ENCODE peak calls at places on chromosomes 6 and 20, in six cellular contexts. X, K, Q, B, Z and W are unnamed samples.
A peak's percentile ranks its signal among the peaks of the same experiment; 100 is the strongest.

GRCh38 chr6:41624621-41625365 is 13.5 kb upstream of the MDFI start:
- DNase-seq in K (no peak), B (no peak), X (no peak), Z (no peak), Q (no peak), W (no peak)

GRCh38 chr6:129946439-129947140 is 71.8 kb upstream of the L3MBTL3 start:
- DNase-seq in B (no peak), Z (no peak), K (no peak), Q (no peak), X (no peak), W (no peak)

GRCh38 chr20:16606468-16606867 is 33.2 kb upstream of the KIF16B start:
- DNase-seq in B (no peak), X (no peak), Z (no peak), Q (no peak), K (no peak), W (no peak)

GRCh38 chr20:18506744-18507143 is 996 bp upstream of the SEC23B start:
- DNase-seq in B (no peak), Z (no peak), K (peak; percentile 10), X (no peak), Q (no peak), W (no peak)

GRCh38 chr20:59645316-59645715 is 41.0 kb downstream of the PHACTR3 start:
- DNase-seq in K (no peak), Q (no peak), X (no peak), B (no peak), Z (no peak), W (no peak)

GRCh38 chr6:87436435-87436834 is 28.7 kb downstream of the CFAP206 start:
- DNase-seq in X (peak; percentile 34), B (peak; percentile 37), K (peak; percentile 38), Z (peak; percentile 73), Q (peak; percentile 44), W (peak; percentile 38)

GRCh38 chr20:36975085-36975829 is 23.7 kb upstream of the SAMHD1 start:
- DNase-seq in Q (no peak), B (no peak), X (no peak), Z (no peak), K (peak; percentile 33), W (no peak)

GRCh38 chr6:85641916-85642773 is 541 bp downstream of the SYNCRIP start:
- DNase-seq in B (peak; percentile 48), X (peak; percentile 65), Q (peak; percentile 64), Z (peak; percentile 45), K (peak; percentile 54), W (peak; percentile 41)

GRCh38 chr20:55544638-55545037 is 460.7 kb downstream of the CBLN4 start:
- DNase-seq in B (no peak), Q (no peak), K (no peak), Z (no peak), X (no peak), W (no peak)

GRCh38 chr6:170233304-170234205 is 57.3 kb downstream of the DLL1 start:
- DNase-seq in Z (no peak), B (no peak), X (no peak), Q (no peak), K (no peak), W (no peak)

GRCh38 chr6:1789092-1789491 is 179.4 kb downstream of the FOXC1 start:
- DNase-seq in K (no peak), Q (no peak), B (no peak), X (no peak), Z (peak; percentile 65), W (no peak)

GRCh38 chr6:24440897-24441598 is 38.3 kb downstream of the MRS2 start:
- DNase-seq in K (no peak), X (no peak), B (no peak), Q (no peak), Z (no peak), W (no peak)

GRCh38 chr6:129889580-129889979 is 28.5 kb upstream of the TMEM244 start:
- DNase-seq in Z (peak; percentile 91), K (no peak), Q (no peak), X (no peak), B (no peak), W (no peak)

GRCh38 chr6:156511051-156511450 is 266.1 kb upstream of the ARID1B start:
- DNase-seq in Q (no peak), Z (no peak), B (no peak), X (no peak), K (no peak), W (no peak)

GRCh38 chr6:38612386-38612965 is 27.3 kb downstream of the BTBD9 start:
- DNase-seq in Z (peak; percentile 82), X (no peak), K (no peak), Q (no peak), B (no peak), W (no peak)

GRCh38 chr6:7431594-7432390 is 42.2 kb downstream of the RIOK1 start:
- DNase-seq in Z (peak; percentile 7), B (no peak), X (no peak), K (no peak), Q (no peak), W (peak; percentile 66)

GRCh38 chr6:36504982-36505381 is 42.3 kb downstream of the STK38 start:
- DNase-seq in B (no peak), K (no peak), X (no peak), Z (peak; percentile 29), Q (no peak), W (no peak)

GRCh38 chr6:105402981-105403935 is at the start of gene PREP:
- DNase-seq in K (peak; percentile 90), Q (peak; percentile 81), Z (peak; percentile 81), X (peak; percentile 81), B (peak; percentile 86), W (peak; percentile 85)

GRCh38 chr20:34753706-34754461 is 49.7 kb downstream of the TP53INP2 start:
- DNase-seq in Q (no peak), B (no peak), Z (peak; percentile 60), X (no peak), K (no peak), W (no peak)

GRCh38 chr20:44582321-44583025 is at the start of gene PKIG:
- DNase-seq in Z (peak; percentile 90), X (no peak), B (peak; percentile 81), K (no peak), Q (peak; percentile 43), W (no peak)
- TF ChIP-seq POLR2A in Z (peak; percentile 26), X (peak; percentile 43), B (peak; percentile 87), K (peak; percentile 34), Q (no peak), W (peak; percentile 41)

DNA sequence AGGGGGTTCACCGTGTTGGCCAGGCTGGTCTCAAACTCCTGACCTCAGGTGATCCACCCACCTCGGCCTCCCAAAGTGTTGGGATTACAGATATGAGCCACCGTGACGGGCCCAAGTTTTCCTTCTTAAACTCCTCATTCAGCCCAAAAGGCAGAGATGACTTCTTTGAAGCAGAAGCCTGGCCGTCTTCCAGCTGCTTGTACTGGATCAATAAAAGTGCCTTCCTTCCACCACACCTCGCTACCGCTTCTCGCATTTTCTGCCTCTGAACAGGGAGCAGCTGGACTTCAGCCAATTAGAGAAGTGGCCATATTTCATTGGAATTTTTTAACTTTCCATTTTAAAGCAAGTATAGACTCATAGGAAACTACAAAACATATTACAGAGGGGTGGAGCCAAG is 241.1 kb downstream of the PREX1 start:
- DNase-seq in K (peak; percentile 53), Q (no peak), B (no peak), X (no peak), Z (no peak), W (no peak)
- TF ChIP-seq POLR2A in K (no peak), Q (no peak), B (no peak), X (no peak), Z (no peak), W (no peak)

GRCh38 chr20:63961664-63962425 is 5.6 kb upstream of the UCKL1 start:
- DNase-seq in B (no peak), X (no peak), Z (no peak), Q (no peak), K (no peak), W (no peak)
- TF ChIP-seq POLR2A in B (no peak), X (no peak), Z (no peak), Q (no peak), K (no peak), W (no peak)

GRCh38 chr6:110095101-110095500 is 84.4 kb downstream of the WASF1 start:
- DNase-seq in Q (no peak), Z (no peak), X (no peak), B (no peak), K (no peak), W (no peak)
- TF ChIP-seq POLR2A in Q (no peak), Z (no peak), X (no peak), B (no peak), K (no peak), W (no peak)

GRCh38 chr20:8624046-8624445 is 444.8 kb upstream of the PLCB4 start:
- DNase-seq in B (no peak), Q (no peak), K (no peak), Z (no peak), X (no peak), W (no peak)

GRCh38 chr20:8616792-8617191 is 452.1 kb upstream of the PLCB4 start:
- DNase-seq in Q (no peak), B (no peak), Z (peak; percentile 66), K (no peak), X (no peak), W (no peak)

GRCh38 chr20:8624616-8625015 is 444.3 kb upstream of the PLCB4 start:
- DNase-seq in Q (no peak), X (no peak), K (no peak), Z (no peak), B (no peak), W (no peak)

DNA sequence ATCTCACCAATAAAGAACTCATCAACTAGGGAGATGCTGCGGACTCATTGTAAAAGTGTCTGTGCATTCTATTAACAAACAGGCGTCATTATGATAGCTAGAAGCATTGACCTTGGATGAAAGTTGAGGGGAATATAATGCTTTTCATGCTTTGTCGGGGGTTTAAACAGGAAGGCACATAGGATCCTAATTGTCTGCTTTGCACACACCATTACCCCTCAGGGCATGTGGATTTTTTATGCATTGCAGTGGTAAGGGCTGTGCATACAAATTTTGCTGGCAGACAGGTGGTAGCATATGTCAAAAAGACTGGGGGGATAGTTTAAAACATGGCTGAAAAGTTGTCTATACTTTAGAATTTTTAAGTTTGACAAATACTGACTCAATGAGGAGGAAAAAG is 447.9 kb upstream of the PLCB4 start:
- DNase-seq in Z (no peak), B (no peak), K (no peak), Q (no peak), X (no peak), W (no peak)
- TF ChIP-seq POLR2A in Z (no peak), B (no peak), K (no peak), Q (no peak), X (no peak), W (no peak)

GRCh38 chr6:3231213-3232016 is 4.0 kb upstream of the TUBB2B start:
- DNase-seq in Z (peak; percentile 74), X (peak; percentile 63), Q (peak; percentile 76), B (peak; percentile 79), K (peak; percentile 84), W (peak; percentile 48)
- TF ChIP-seq POLR2A in Z (no peak), X (peak; percentile 15), Q (no peak), B (no peak), K (no peak), W (no peak)